ENCODE peak calls at places on chromosomes 13 and 19, in four cellular contexts. V is OCI-LY7, Q is GM23338, O is choroid plexus epithelial cell. I is an unnamed sample.
A peak's percentile ranks its signal among the peaks of the same experiment; 100 is the strongest.

GRCh38 chr13:47237571-47237970 is 340.7 kb upstream of the HTR2A start:
- DNase-seq in V (no peak), Q (no peak), O (no peak), I (no peak)

GRCh38 chr19:14080887-14081796 is 4.4 kb downstream of the C19orf67 start:
- DNase-seq in V (peak; percentile 100), Q (peak; percentile 100), O (peak; percentile 100), I (peak; percentile 100)

GRCh38 chr19:27974082-27974513 is 1238.9 kb downstream of the UQCRFS1 start:
- DNase-seq in V (peak; percentile 31), Q (peak; percentile 76), O (peak; percentile 58), I (peak; percentile 50)

GRCh38 chr19:27774827-27775226 is 1438.1 kb downstream of the UQCRFS1 start:
- DNase-seq in V (peak; percentile 67), Q (peak; percentile 63), O (peak; percentile 12), I (no peak)

GRCh38 chr13:52411629-52412028 is 5.7 kb upstream of the THSD1 start:
- DNase-seq in V (no peak), Q (no peak), O (peak; percentile 53), I (peak; percentile 43)

GRCh38 chr13:109723046-109723445 is 63.3 kb downstream of the IRS2 start:
- DNase-seq in V (no peak), Q (no peak), O (no peak), I (no peak)

GRCh38 chr19:34320277-34320676 is 44.7 kb upstream of the GPI start:
- DNase-seq in V (no peak), Q (no peak), O (no peak), I (no peak)

GRCh38 chr13:41645313-41645712 is 188.0 kb downstream of the RGCC start:
- DNase-seq in V (no peak), Q (no peak), O (peak; percentile 94), I (peak; percentile 88)

GRCh38 chr13:73865027-73865426 is 269.2 kb downstream of the KLF12 start:
- DNase-seq in V (no peak), Q (no peak), O (no peak), I (peak; percentile 60)

GRCh38 chr19:35533822-35534521 is 716 bp downstream of the GAPDHS start:
- DNase-seq in V (no peak), Q (peak; percentile 82), O (no peak), I (peak; percentile 29)

GRCh38 chr13:112968910-112969691 is at the start of gene MCF2L:
- DNase-seq in V (peak; percentile 70), Q (peak; percentile 73), O (peak; percentile 60), I (peak; percentile 23)

GRCh38 chr13:45393941-45394570 is 24.1 kb downstream of the SLC25A30 start:
- DNase-seq in V (peak; percentile 54), Q (peak; percentile 80), O (peak; percentile 78), I (peak; percentile 68)

GRCh38 chr19:2982983-2983350 is 5.6 kb downstream of the TLE6 start:
- DNase-seq in V (no peak), Q (no peak), O (peak; percentile 87), I (peak; percentile 96)

GRCh38 chr19:47152205-47152604 is 21.6 kb downstream of the SAE1 start:
- DNase-seq in V (no peak), Q (no peak), O (no peak), I (no peak)

GRCh38 chr19:6828306-6828697 is 55.8 kb downstream of the VAV1 start:
- DNase-seq in V (no peak), Q (peak; percentile 19), O (no peak), I (no peak)

GRCh38 chr13:28796938-28797257 is 23.2 kb upstream of the MTUS2 start:
- DNase-seq in V (no peak), Q (no peak), O (no peak), I (no peak)

GRCh38 chr19:13163609-13164364 is 13.6 kb downstream of the IER2 start:
- DNase-seq in V (peak; percentile 52), Q (peak; percentile 90), O (peak; percentile 68), I (peak; percentile 81)

GRCh38 chr19:6551607-6552450 is 21.0 kb downstream of the TNFSF9 start:
- DNase-seq in V (no peak), Q (peak; percentile 92), O (no peak), I (peak; percentile 63)

GRCh38 chr13:52852444-52852843 is 4.0 kb upstream of the PCDH8 start:
- DNase-seq in V (no peak), Q (no peak), O (no peak), I (no peak)

GRCh38 chr19:33216198-33216830 is 9.3 kb downstream of the SLC7A10 start:
- DNase-seq in V (peak; percentile 8), Q (peak; percentile 60), O (no peak), I (no peak)